ENCODE peak calls at places on chromosomes 16 and 17, in five cellular contexts. J is lower leg skin, Q is GM12891, B is A549, P is ovary. M is an unnamed sample.

GRCh38 chr16:29290631-29291247 is 115.8 kb downstream of the NPIPB11 start:
- DNase-seq in B (peak), P (peak), Q (no peak), J (peak), M (peak)

GRCh38 chr16:88686439-88687253 is at the start of gene SNAI3:
- DNase-seq in Q (peak), B (peak), P (peak), J (peak), M (peak)

GRCh38 chr17:48505788-48506187 is 25.0 kb downstream of the HOXB1 start:
- DNase-seq in Q (no peak), B (peak), P (no peak), J (no peak), M (no peak)

GRCh38 chr17:51258756-51259573 is 884 bp downstream of the MBTD1 start:
- DNase-seq in P (peak), Q (no peak), B (peak), J (no peak), M (peak)

GRCh38 chr17:2090804-2091534 is 36.1 kb downstream of the HIC1 start:
- DNase-seq in P (peak), B (peak), J (no peak), Q (no peak), M (no peak)

GRCh38 chr17:74635418-74635817 is 11.9 kb upstream of the CD300E start:
- DNase-seq in P (no peak), Q (no peak), J (no peak), B (no peak), M (no peak)

GRCh38 chr17:65888649-65889048 is 303.3 kb downstream of the CEP112 start:
- DNase-seq in Q (no peak), J (no peak), B (no peak), P (no peak), M (no peak)

GRCh38 chr17:31073411-31073810 is 21.4 kb upstream of the NF1 start:
- DNase-seq in J (no peak), Q (no peak), P (no peak), B (no peak), M (no peak)

GRCh38 chr17:52027081-52027480 is 131.4 kb downstream of the CA10 start:
- DNase-seq in B (no peak), J (no peak), Q (no peak), P (no peak), M (no peak)

GRCh38 chr16:85169333-85170065 is 57.2 kb upstream of the CIBAR2 start:
- DNase-seq in J (no peak), Q (peak), P (peak), B (no peak), M (peak)

GRCh38 chr16:31513126-31513525 is 4.9 kb upstream of the RUSF1 start:
- DNase-seq in P (no peak), B (peak), J (no peak), Q (no peak), M (no peak)

GRCh38 chr17:50259484-50260324 is 14.6 kb upstream of the TMEM92 start:
- DNase-seq in B (no peak), J (peak), P (peak), Q (peak), M (no peak)

GRCh38 chr17:42411321-42411820 is 11.7 kb downstream of the CAVIN1 start:
- DNase-seq in P (no peak), B (no peak), Q (no peak), J (no peak), M (no peak)

GRCh38 chr16:71746442-71747046 is 22.0 kb upstream of the PHLPP2 start:
- DNase-seq in P (no peak), J (no peak), B (peak), Q (peak), M (no peak)

GRCh38 chr17:1313270-1314005 is 34.0 kb downstream of the TRARG1 start:
- DNase-seq in J (no peak), Q (no peak), P (no peak), B (no peak), M (no peak)

GRCh38 chr16:86609661-86610060 is 31.3 kb downstream of the FOXL1 start:
- DNase-seq in Q (no peak), J (peak), P (no peak), B (no peak), M (no peak)

GRCh38 chr16:502179-502943 is 25.2 kb upstream of the CAPN15 start:
- DNase-seq in J (no peak), P (no peak), Q (no peak), B (no peak), M (peak)

GRCh38 chr16:86572041-86572521 is 5.5 kb downstream of the FOXC2 start:
- DNase-seq in B (no peak), J (no peak), P (no peak), Q (no peak), M (no peak)

GRCh38 chr17:47621293-47622178 is 28.2 kb upstream of the KPNB1 start:
- DNase-seq in Q (no peak), P (peak), B (peak), J (no peak), M (no peak)

GRCh38 chr17:79983456-79983855 is 52.2 kb downstream of the TBC1D16 start:
- DNase-seq in B (no peak), P (peak), J (peak), Q (peak), M (peak)

GRCh38 chr17:17815436-17816200 is 21.2 kb downstream of the SREBF1 start:
- DNase-seq in B (peak), Q (no peak), J (no peak), P (no peak), M (no peak)
- TF ChIP-seq POLR2A in B (no peak), Q (no peak), J (no peak), P (no peak), M (no peak)

GRCh38 chr17:37827905-37828304 is 83.0 kb upstream of the HNF1B start:
- DNase-seq in P (no peak), Q (no peak), B (no peak), J (peak), M (no peak)

GRCh38 chr17:37831492-37831891 is 86.6 kb upstream of the HNF1B start:
- DNase-seq in P (no peak), B (no peak), J (peak), Q (no peak), M (no peak)

GRCh38 chr17:37828313-37829124 is 83.7 kb upstream of the HNF1B start:
- DNase-seq in Q (no peak), B (peak), J (peak), P (no peak), M (no peak)

GRCh38 chr17:37829446-37830142 is 84.7 kb upstream of the HNF1B start:
- DNase-seq in J (peak), Q (no peak), B (no peak), P (no peak), M (peak)

GRCh38 chr17:37830151-37830993 is 85.5 kb upstream of the HNF1B start:
- DNase-seq in P (no peak), Q (no peak), B (no peak), J (peak), M (peak)
- TF ChIP-seq POLR2A in P (no peak), Q (no peak), B (no peak), J (no peak), M (no peak)

GRCh38 chr17:81403040-81403467 is 7.8 kb downstream of the BAHCC1 start:
- DNase-seq in Q (no peak), B (no peak), J (no peak), P (no peak), M (no peak)

GRCh38 chr17:81406117-81406953 is 11.1 kb downstream of the BAHCC1 start:
- DNase-seq in J (no peak), Q (no peak), B (no peak), P (no peak), M (no peak)

GRCh38 chr17:81405382-81406005 is 10.2 kb downstream of the BAHCC1 start:
- DNase-seq in J (no peak), B (no peak), Q (no peak), P (peak), M (no peak)

GRCh38 chr17:81403671-81404534 is 8.6 kb downstream of the BAHCC1 start:
- DNase-seq in J (no peak), Q (no peak), P (no peak), B (no peak), M (no peak)

GRCh38 chr17:81404557-81405165 is 9.4 kb downstream of the BAHCC1 start:
- DNase-seq in Q (no peak), P (no peak), B (no peak), J (no peak), M (no peak)
- TF ChIP-seq POLR2A in Q (no peak), P (no peak), B (no peak), J (no peak), M (no peak)

DNA sequence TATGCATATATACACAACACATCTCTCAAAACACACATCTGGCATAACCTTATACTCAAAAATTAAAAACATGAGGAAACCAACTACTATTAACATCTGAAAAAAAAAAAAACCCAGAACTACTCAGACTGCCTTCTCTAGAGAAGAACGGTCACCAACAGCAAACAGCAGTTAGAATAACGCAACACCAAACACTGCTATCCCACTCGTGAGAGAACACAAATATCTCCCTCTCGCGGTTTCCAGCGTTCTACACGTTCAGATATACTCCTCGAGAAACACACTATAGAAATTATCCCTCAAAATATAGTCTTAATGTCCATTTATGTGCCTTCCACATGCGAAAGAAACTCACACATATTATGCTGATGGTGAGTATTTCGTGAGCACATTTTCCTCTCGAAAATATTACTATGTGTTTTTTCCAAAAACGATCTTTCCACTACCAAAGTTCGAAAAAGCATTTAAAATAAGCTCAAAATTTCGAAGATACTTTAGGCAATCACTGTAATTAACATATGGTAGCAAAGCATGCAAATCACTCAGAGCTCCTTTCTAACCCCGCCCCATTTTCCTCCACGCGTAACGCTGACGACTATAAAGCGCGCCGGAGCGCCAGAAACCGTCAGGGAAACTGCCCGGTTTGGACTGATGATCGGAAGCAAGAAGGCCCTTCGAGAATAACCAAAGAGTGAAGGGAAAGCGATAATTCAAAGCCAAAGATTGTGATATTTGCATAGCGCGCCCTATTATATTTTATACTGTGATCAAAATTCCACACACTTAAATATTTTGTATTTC is 60.1 kb downstream of the TEX14 start:
- DNase-seq in B (peak), P (peak), Q (peak), J (peak), M (peak)
- TF ChIP-seq POLR2A in B (peak), P (peak), Q (peak), J (peak), M (peak)

GRCh38 chr17:76369804-76370203 is 14.6 kb upstream of the SPHK1 start:
- DNase-seq in P (no peak), B (no peak), J (no peak), Q (no peak), M (no peak)

GRCh38 chr17:76368545-76368944 is 14.8 kb upstream of the PRPSAP1 start:
- DNase-seq in Q (no peak), B (no peak), J (no peak), P (no peak), M (no peak)

GRCh38 chr17:76366247-76366646 is 12.5 kb upstream of the PRPSAP1 start:
- DNase-seq in Q (no peak), P (no peak), B (no peak), J (no peak), M (no peak)

GRCh38 chr17:76365256-76365903 is 11.7 kb upstream of the PRPSAP1 start:
- DNase-seq in J (no peak), P (no peak), B (no peak), Q (no peak), M (no peak)

DNA sequence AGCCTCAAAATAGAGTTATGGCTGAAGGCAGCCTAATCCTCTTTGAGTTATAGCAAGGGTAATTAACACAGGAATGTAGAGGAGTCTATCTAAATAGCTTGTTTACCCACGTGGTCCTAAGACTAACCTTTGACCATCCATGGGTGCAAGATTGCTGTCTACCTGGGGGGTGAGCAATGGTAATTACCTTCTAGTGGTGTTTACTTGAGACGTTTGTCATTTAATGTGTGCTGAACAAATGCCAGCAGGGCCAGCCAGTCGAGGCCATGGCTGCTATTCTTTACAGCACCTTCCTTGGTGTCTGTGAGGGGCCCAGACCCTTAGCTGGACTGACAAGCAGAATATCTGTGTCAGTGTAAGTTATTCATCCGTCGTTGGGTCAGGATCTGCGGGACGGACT is 13.9 kb upstream of the PRPSAP1 start:
- DNase-seq in Q (no peak), B (no peak), P (no peak), J (no peak), M (no peak)
- TF ChIP-seq POLR2A in Q (no peak), B (no peak), P (no peak), J (no peak), M (no peak)

GRCh38 chr17:83000738-83001137 is 78.7 kb upstream of the METRNL start:
- DNase-seq in J (no peak), Q (no peak), P (no peak), B (no peak), M (no peak)
- TF ChIP-seq POLR2A in J (no peak), Q (no peak), P (no peak), B (no peak), M (no peak)

GRCh38 chr16:67216612-67217490 is 10.1 kb upstream of the TMEM208 start:
- DNase-seq in B (no peak), Q (no peak), P (no peak), J (no peak), M (peak)
- TF ChIP-seq POLR2A in B (no peak), Q (no peak), P (no peak), J (no peak), M (no peak)

DNA sequence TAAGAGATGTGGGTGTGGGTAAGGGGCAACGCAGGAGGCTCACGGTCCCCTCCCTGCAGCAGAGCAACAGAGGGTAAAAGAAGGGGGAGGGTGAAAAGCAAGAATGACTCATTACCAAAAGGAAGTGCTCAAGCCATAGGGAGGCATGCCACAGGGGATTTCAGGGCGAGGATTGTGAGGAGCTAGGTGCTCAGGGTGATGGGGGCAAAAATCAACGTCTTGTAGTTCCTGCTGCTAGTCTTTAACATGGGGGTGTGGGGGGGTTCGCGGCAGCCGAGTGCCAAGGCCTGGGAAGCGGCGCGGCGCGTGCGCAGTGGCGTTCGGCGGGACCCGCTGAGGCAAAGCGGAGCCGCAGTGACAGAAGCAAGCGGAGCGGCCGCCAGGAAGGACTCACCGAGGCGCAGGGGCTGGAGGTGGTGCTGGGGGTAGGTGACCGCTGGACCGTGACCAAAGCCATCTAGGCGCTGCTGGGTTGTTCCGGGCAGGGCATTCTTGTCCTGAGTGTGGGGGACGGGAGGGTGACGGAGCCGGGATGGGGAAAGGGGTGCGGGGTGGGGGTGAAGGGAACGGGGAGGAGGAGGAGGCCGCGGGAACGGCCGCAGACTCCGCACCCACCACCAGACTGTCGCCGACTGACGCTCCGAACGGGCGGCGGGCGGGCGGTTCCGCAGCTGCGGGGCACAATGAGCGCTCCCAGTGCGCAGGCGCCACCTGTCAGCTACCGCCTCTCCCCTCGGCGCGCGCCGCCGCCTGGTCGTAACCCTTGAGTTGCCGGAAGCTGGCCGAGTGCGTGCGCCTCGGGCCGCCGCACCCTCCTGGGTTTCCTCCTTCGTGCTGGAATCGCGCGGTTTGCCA is at the start of gene SSH2:
- DNase-seq in J (peak), Q (peak), B (peak), P (peak), M (peak)
- TF ChIP-seq POLR2A in J (no peak), Q (peak), B (peak), P (no peak), M (peak)

GRCh38 chr16:2213817-2214720 is 571 bp downstream of the PGP start:
- DNase-seq in P (peak), J (no peak), B (no peak), Q (no peak), M (no peak)
- TF ChIP-seq POLR2A in P (no peak), J (no peak), B (peak), Q (no peak), M (peak)

GRCh38 chr17:40417609-40418427 is at the start of gene TOP2A:
- DNase-seq in P (peak), B (peak), Q (peak), J (peak), M (peak)
- TF ChIP-seq POLR2A in P (no peak), B (peak), Q (peak), J (no peak), M (no peak)